ENCODE peak calls at places on chromosomes 1 and 21, in four cellular contexts. I is IMR-90, E is H9, X is H1. D is an unnamed sample.

GRCh38 chr1:47533176-47534039 is 95.6 kb downstream of the FOXD2 start:
- DNase-seq in X (peak; percentile 84), I (peak; percentile 52), E (peak; percentile 87), D (peak; percentile 93)

GRCh38 chr1:11590395-11590794 is 63.8 kb downstream of the FBXO2 start:
- DNase-seq in X (peak; percentile 78), E (peak; percentile 79), I (no peak), D (peak; percentile 57)

GRCh38 chr1:224632921-224633321 is 16.8 kb downstream of the CNIH3 start:
- DNase-seq in X (no peak), E (no peak), I (peak; percentile 30), D (peak; percentile 74)

GRCh38 chr1:60281360-60281932 is 207.9 kb upstream of the C1orf87 start:
- DNase-seq in X (peak; percentile 61), I (peak; percentile 30), E (peak; percentile 82), D (peak; percentile 88)

GRCh38 chr1:197200468-197200899 is 54.0 kb upstream of the ASPM start:
- DNase-seq in E (no peak), X (no peak), I (peak; percentile 5), D (no peak)

GRCh38 chr21:42556960-42557359 is 43.3 kb downstream of the SLC37A1 start:
- DNase-seq in X (no peak), E (no peak), I (no peak), D (no peak)

GRCh38 chr1:67137307-67137753 is 2.6 kb upstream of the C1orf141 start:
- DNase-seq in E (no peak), X (no peak), I (no peak), D (no peak)

GRCh38 chr1:119958223-119958622 is 61.9 kb upstream of the ADAM30 start:
- DNase-seq in I (no peak), X (no peak), E (no peak), D (no peak)

GRCh38 chr1:44808938-44809917 is 905 bp downstream of the BTBD19 start:
- DNase-seq in I (peak; percentile 82), E (peak; percentile 43), X (no peak), D (peak; percentile 66)

GRCh38 chr1:53197301-53198205 is 929 bp downstream of the CPT2 start:
- DNase-seq in I (no peak), E (no peak), X (no peak), D (peak; percentile 46)

GRCh38 chr1:10693152-10693496 is 103.3 kb downstream of the CASZ1 start:
- DNase-seq in X (no peak), E (no peak), I (no peak), D (no peak)

GRCh38 chr1:203128691-203129500 is 1.4 kb downstream of the ADORA1 start:
- DNase-seq in X (peak; percentile 46), I (no peak), E (peak; percentile 26), D (no peak)

GRCh38 chr1:97202981-97203380 is 481.4 kb downstream of the PTBP2 start:
- DNase-seq in X (no peak), I (no peak), E (no peak), D (peak; percentile 2)

GRCh38 chr21:24197956-24198355 is 1409.3 kb downstream of the MRPL39 start:
- DNase-seq in E (no peak), I (peak; percentile 20), X (no peak), D (no peak)

GRCh38 chr1:82503805-82504204 is 703.1 kb downstream of the ADGRL2 start:
- DNase-seq in X (no peak), E (no peak), I (no peak), D (no peak)

GRCh38 chr1:2590233-2591141 is 3.9 kb downstream of the PRXL2B start:
- DNase-seq in I (no peak), X (no peak), E (no peak), D (no peak)

GRCh38 chr1:109253803-109254620 is 4.7 kb downstream of the CELSR2 start:
- DNase-seq in I (no peak), E (no peak), X (no peak), D (peak; percentile 85)

GRCh38 chr1:9589144-9589718 is 520 bp downstream of the TMEM201 start:
- DNase-seq in E (no peak), X (peak; percentile 73), I (peak; percentile 23), D (peak; percentile 43)
- H3K4ac ChIP-seq in E (no peak overlapping the region), X (no peak overlapping the region), I (peak overlapping the region; percentile 38), D (peak overlapping the region; percentile 81)

GRCh38 chr1:179283992-179284391 is 9.6 kb upstream of the SOAT1 start:
- DNase-seq in I (no peak), X (no peak), E (no peak), D (no peak)

DNA sequence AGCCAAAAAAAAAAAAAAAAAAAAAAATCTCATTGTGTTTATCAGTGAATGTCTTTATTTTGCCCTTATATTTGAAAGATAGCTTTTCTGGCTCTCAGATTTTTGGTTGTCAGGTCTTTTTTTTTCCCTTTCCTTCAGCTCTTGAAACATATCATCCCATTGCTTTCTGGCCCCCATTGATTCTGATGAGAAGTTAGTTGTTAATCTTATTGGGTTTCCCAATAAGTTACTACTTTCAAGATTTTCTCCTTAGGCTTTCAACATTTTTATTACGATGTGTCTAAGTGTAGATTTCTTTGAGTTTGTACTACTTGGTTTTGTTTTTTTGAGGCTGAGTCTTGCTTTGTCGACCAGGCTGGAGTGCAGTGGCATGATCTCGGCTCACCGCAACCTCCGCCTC is 14.7 kb upstream of the SOAT1 start:
- DNase-seq in I (no peak), X (no peak), E (no peak), D (no peak)
- H4K5ac ChIP-seq in I (no peak overlapping the region), X (no peak overlapping the region), E (no peak overlapping the region), D (no peak overlapping the region)

GRCh38 chr1:6489799-6490180 is 1.7 kb downstream of the PLEKHG5 start:
- DNase-seq in E (peak; percentile 82), X (peak; percentile 93), I (peak; percentile 69), D (peak; percentile 80)
- H3K4ac ChIP-seq in E (no peak overlapping the region), X (peak overlapping the region; percentile 51), I (peak overlapping the region; percentile 84), D (peak overlapping the region; percentile 58)

GRCh38 chr1:52152976-52153375 is 11.1 kb downstream of the ZFYVE9 start:
- DNase-seq in E (no peak), X (no peak), I (peak; percentile 47), D (no peak)
- H4K5ac ChIP-seq in E (no peak overlapping the region), X (no peak overlapping the region), I (no peak overlapping the region), D (no peak overlapping the region)

GRCh38 chr1:101025283-101025679 is 303 bp downstream of the DPH5 start:
- DNase-seq in I (peak; percentile 32), X (no peak), E (peak; percentile 27), D (no peak)

GRCh38 chr1:101026394-101026788 is 807 bp upstream of the DPH5 start:
- DNase-seq in X (no peak), I (no peak), E (no peak), D (no peak)

GRCh38 chr1:101028466-101028865 is 2.9 kb upstream of the DPH5 start:
- DNase-seq in X (no peak), I (no peak), E (no peak), D (no peak)

GRCh38 chr1:101027194-101027772 is 1.7 kb upstream of the DPH5 start:
- DNase-seq in X (no peak), E (no peak), I (no peak), D (peak; percentile 4)

GRCh38 chr1:101025680-101026393 is at the start of gene DPH5:
- DNase-seq in X (peak; percentile 91), E (peak; percentile 91), I (peak; percentile 91), D (peak; percentile 96)
- H3K4ac ChIP-seq in X (no peak within 1 kb of the TSS), E (no peak within 1 kb of the TSS), I (peak within 1 kb of the TSS; percentile 97), D (peak within 1 kb of the TSS; percentile 20)

GRCh38 chr1:210655511-210655910 is 326.8 kb downstream of the HHAT start:
- DNase-seq in X (no peak), E (no peak), I (peak; percentile 52), D (no peak)

GRCh38 chr1:210652329-210652954 is 323.7 kb downstream of the HHAT start:
- DNase-seq in X (no peak), E (no peak), I (no peak), D (no peak)

GRCh38 chr1:210657806-210658205 is 329.1 kb downstream of the HHAT start:
- DNase-seq in I (no peak), X (no peak), E (no peak), D (no peak)

GRCh38 chr1:210653771-210654170 is 325.1 kb downstream of the HHAT start:
- DNase-seq in E (no peak), I (peak; percentile 28), X (no peak), D (peak; percentile 25)

DNA sequence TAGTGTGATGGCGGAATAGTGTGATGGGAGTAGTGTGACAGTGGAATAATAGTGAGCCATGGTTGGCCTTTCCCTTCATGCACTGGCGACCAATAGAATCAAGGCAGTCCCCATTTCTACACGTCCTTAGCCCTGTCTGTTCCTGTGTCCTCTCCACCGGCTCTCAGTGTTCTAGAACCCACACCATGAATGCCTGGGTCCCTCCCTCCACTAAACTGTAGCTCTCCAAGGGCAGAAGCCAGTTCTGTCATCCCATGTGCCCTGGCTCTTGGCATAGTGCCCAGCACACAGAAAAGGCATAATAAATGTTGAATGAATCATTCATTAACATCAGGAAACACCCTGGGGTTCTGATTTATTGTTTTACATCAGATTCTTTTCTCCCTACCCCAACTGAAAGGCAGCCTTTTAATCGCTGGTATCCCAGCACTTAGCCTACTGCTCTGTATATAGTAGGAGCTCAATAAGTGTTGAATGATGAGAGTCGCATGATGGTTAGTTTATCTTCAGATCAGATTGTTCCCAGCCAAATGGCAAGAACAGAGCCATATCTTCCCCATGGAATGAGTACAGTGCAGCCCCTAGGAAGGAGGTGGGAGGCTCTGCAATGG is 325.6 kb downstream of the HHAT start:
- DNase-seq in E (no peak), X (no peak), I (no peak), D (no peak)
- H4K5ac ChIP-seq in E (no peak overlapping the region), X (no peak overlapping the region), I (no peak overlapping the region), D (no peak overlapping the region)

GRCh38 chr1:21278898-21279819 is 11.1 kb downstream of the ECE1 start:
- DNase-seq in I (peak; percentile 65), E (no peak), X (no peak), D (no peak)
- H3K4ac ChIP-seq in I (peak overlapping the region; percentile 98), E (no peak overlapping the region), X (no peak overlapping the region), D (no peak overlapping the region)

GRCh38 chr21:35116777-35117176 is 67.7 kb upstream of the RUNX1 start:
- DNase-seq in E (no peak), X (no peak), I (no peak), D (no peak)

GRCh38 chr21:35120631-35121180 is 71.6 kb upstream of the RUNX1 start:
- DNase-seq in E (no peak), X (no peak), I (no peak), D (peak; percentile 40)
- H4K5ac ChIP-seq in E (no peak overlapping the region), X (no peak overlapping the region), I (no peak overlapping the region), D (no peak overlapping the region)

DNA sequence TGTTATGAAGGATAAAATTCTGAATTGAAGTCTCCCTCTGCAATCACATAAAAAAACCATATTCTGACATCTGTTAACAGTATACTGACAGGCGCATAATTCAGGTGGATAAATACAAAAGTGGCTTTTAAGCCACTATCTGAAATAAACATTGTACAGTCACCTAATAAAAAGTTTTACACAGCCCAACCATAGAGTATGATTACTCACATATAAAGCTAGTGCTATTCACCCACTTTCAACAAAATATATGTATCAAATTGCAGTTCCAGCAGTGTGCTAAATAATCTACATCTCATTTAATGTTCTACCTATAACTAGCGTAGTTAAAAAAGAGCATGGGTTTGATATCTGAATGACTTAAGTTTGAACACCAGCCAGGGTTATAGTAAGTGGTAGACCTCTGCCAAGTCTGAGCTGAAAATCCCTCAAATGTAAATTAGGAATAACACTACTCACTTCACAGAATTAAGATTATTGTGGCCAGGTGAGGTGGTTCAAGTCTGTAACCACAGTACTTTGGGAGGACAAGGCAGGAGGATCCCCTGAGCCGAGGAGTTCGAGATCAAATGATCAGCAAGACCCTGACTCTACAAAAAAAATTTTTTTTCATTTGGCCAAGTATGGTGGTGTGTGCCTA is 3.9 kb downstream of the EGLN1 start:
- DNase-seq in E (no peak), I (peak; percentile 17), X (no peak), D (no peak)
- H3K4ac ChIP-seq in E (no peak overlapping the region), I (no peak overlapping the region), X (no peak overlapping the region), D (no peak overlapping the region)